ENCODE peak calls at places on chromosomes 12 and 14, in six cellular contexts. C is heart right ventricle; K is GM12865; V is upper lobe of right lung; O is activated CD8-positive, alpha-beta T cell treated with anti-CD3 and anti-CD28 coated beads for 36 hours; N is thoracic aorta. X is an unnamed sample.

GRCh38 chr12:75721231-75721641 is 209.8 kb upstream of the KRR1 start:
- DNase-seq in C (no peak), K (no peak), V (no peak), O (no peak), N (no peak), X (no peak)

GRCh38 chr12:79522657-79523386 is 167.9 kb downstream of the PAWR start:
- DNase-seq in C (no peak), K (no peak), V (no peak), O (no peak), N (no peak), X (no peak)

GRCh38 chr12:114697246-114697716 is 13.3 kb upstream of the TBX3 start:
- DNase-seq in C (no peak), K (no peak), V (no peak), O (no peak), N (no peak), X (no peak)

GRCh38 chr12:1761857-1762256 is 58.5 kb upstream of the LRTM2 start:
- DNase-seq in C (no peak), K (no peak), V (no peak), O (no peak), N (no peak), X (no peak)

GRCh38 chr14:65872536-65872935 is 460.0 kb downstream of the FUT8 start:
- DNase-seq in C (no peak), K (no peak), V (no peak), O (no peak), N (no peak), X (no peak)

GRCh38 chr12:123076604-123077297 is 74.1 kb downstream of the PITPNM2 start:
- DNase-seq in C (no peak), K (peak; percentile 68), V (peak; percentile 46), O (peak; percentile 80), N (no peak), X (peak; percentile 69)

GRCh38 chr12:78406213-78406612 is 458.4 kb upstream of the SYT1 start:
- DNase-seq in C (no peak), K (peak; percentile 1), V (no peak), O (no peak), N (no peak), X (no peak)

GRCh38 chr12:124964836-124965462 is 24.0 kb downstream of the DHX37 start:
- DNase-seq in C (no peak), K (no peak), V (no peak), O (no peak), N (no peak), X (no peak)

GRCh38 chr12:108773798-108774788 is 42.8 kb upstream of the CORO1C start:
- DNase-seq in C (peak; percentile 86), K (no peak), V (peak; percentile 87), O (no peak), N (peak; percentile 80), X (no peak)

GRCh38 chr12:5402009-5402408 is 29.9 kb upstream of the NTF3 start:
- DNase-seq in C (no peak), K (no peak), V (no peak), O (no peak), N (no peak), X (no peak)

GRCh38 chr12:1773937-1774655 is 46.3 kb upstream of the LRTM2 start:
- DNase-seq in C (no peak), K (no peak), V (no peak), O (no peak), N (no peak), X (no peak)

GRCh38 chr14:104145826-104146642 is 7.6 kb downstream of the KIF26A start:
- DNase-seq in C (peak; percentile 14), K (no peak), V (peak; percentile 53), O (no peak), N (no peak), X (no peak)

GRCh38 chr14:68278568-68279436 is 459.2 kb downstream of the RAD51B start:
- DNase-seq in C (no peak), K (peak; percentile 47), V (no peak), O (no peak), N (no peak), X (no peak)

GRCh38 chr14:99790201-99790977 is 2.8 kb upstream of the EML1 start:
- DNase-seq in C (no peak), K (no peak), V (no peak), O (no peak), N (no peak), X (no peak)

GRCh38 chr12:108332791-108333382 is 6.2 kb downstream of the CMKLR1 start:
- DNase-seq in C (no peak), K (peak; percentile 58), V (peak; percentile 83), O (no peak), N (peak; percentile 36), X (no peak)

GRCh38 chr12:69653703-69654102 is 43.0 kb upstream of the LRRC10 start:
- DNase-seq in C (no peak), K (no peak), V (no peak), O (no peak), N (no peak), X (no peak)

GRCh38 chr12:24507827-24508226 is 441.1 kb downstream of the BCAT1 start:
- DNase-seq in C (no peak), K (no peak), V (no peak), O (no peak), N (no peak), X (no peak)

GRCh38 chr14:51002406-51002984 is 58.2 kb upstream of the PYGL start:
- DNase-seq in C (no peak), K (no peak), V (no peak), O (no peak), N (no peak), X (no peak)

GRCh38 chr12:19695244-19696098 is 256.2 kb downstream of the AEBP2 start:
- DNase-seq in C (no peak), K (no peak), V (no peak), O (no peak), N (no peak), X (no peak)

GRCh38 chr12:53299101-53299453 is 418 bp upstream of the MYG1 start:
- DNase-seq in C (no peak), K (no peak), V (no peak), O (peak; percentile 61), N (no peak), X (no peak)

GRCh38 chr12:31220633-31221565 is 105.1 kb downstream of the SINHCAF start:
- DNase-seq in C (no peak), K (no peak), V (no peak), O (no peak), N (no peak), X (no peak)

GRCh38 chr14:66508846-66509621 is 1.1 kb downstream of the GPHN start:
- DNase-seq in C (peak; percentile 46), K (peak; percentile 84), V (peak; percentile 73), O (peak; percentile 65), N (no peak), X (peak; percentile 77)

GRCh38 chr12:59973515-59973914 is 377.7 kb downstream of the SLC16A7 start:
- DNase-seq in C (no peak), K (no peak), V (no peak), O (no peak), N (no peak), X (no peak)

GRCh38 chr12:6285532-6286306 is 24.8 kb upstream of the PLEKHG6 start:
- DNase-seq in C (no peak), K (no peak), V (no peak), O (no peak), N (no peak), X (no peak)

GRCh38 chr14:104475256-104475655 is 104.3 kb upstream of the C14orf180 start:
- DNase-seq in C (no peak), K (no peak), V (no peak), O (no peak), N (no peak), X (no peak)

GRCh38 chr14:59098377-59098776 is 90.1 kb upstream of the DAAM1 start:
- DNase-seq in C (no peak), K (no peak), V (no peak), O (no peak), N (no peak), X (no peak)

GRCh38 chr12:111193067-111193466 is 175.8 kb downstream of the PHETA1 start:
- DNase-seq in C (no peak), K (no peak), V (no peak), O (no peak), N (no peak), X (no peak)

GRCh38 chr12:130137141-130138018 is 24.9 kb upstream of the FZD10 start:
- DNase-seq in C (no peak), K (no peak), V (no peak), O (no peak), N (no peak), X (no peak)

GRCh38 chr12:39972119-39972518 is 133.8 kb downstream of the SLC2A13 start:
- DNase-seq in C (no peak), K (no peak), V (no peak), O (no peak), N (no peak), X (no peak)

GRCh38 chr14:28751467-28752058 is 15.0 kb upstream of the FOXG1 start:
- DNase-seq in C (no peak), K (peak; percentile 75), V (no peak), O (peak; percentile 40), N (no peak), X (peak; percentile 59)

GRCh38 chr14:24436355-24437019 is 6.1 kb downstream of the SDR39U1 start:
- DNase-seq in C (no peak), K (peak; percentile 71), V (no peak), O (peak; percentile 56), N (no peak), X (peak; percentile 76)

GRCh38 chr12:93762059-93762719 is 85.0 kb downstream of the CRADD start:
- DNase-seq in C (no peak), K (no peak), V (no peak), O (no peak), N (no peak), X (no peak)

GRCh38 chr14:85466678-85467077 is 63.3 kb upstream of the FLRT2 start:
- DNase-seq in C (no peak), K (no peak), V (no peak), O (no peak), N (no peak), X (no peak)

GRCh38 chr14:54488646-54489317 is at the start of gene GMFB:
- DNase-seq in C (peak; percentile 94), K (peak; percentile 97), V (peak; percentile 96), O (peak; percentile 92), N (peak; percentile 74), X (peak; percentile 94)
- TF ChIP-seq CTCF in C (peak; percentile 47), K (peak; percentile 29), V (peak; percentile 45), O (peak; percentile 37), N (peak; percentile 21), X (peak; percentile 26)

GRCh38 chr12:66352197-66352596 is 49.9 kb downstream of the HELB start:
- DNase-seq in C (peak; percentile 17), K (peak; percentile 54), V (no peak), O (peak; percentile 20), N (no peak), X (no peak)
- TF ChIP-seq CTCF in C (peak; percentile 32), K (peak; percentile 34), V (peak; percentile 31), O (no peak), N (no peak), X (peak; percentile 33)

GRCh38 chr14:103126873-103127304 is 3.6 kb downstream of the TNFAIP2 start:
- DNase-seq in C (peak; percentile 62), K (no peak), V (peak; percentile 87), O (no peak), N (no peak), X (no peak)
- TF ChIP-seq CTCF in C (no peak), K (no peak), V (no peak), O (no peak), N (no peak), X (no peak)

DNA sequence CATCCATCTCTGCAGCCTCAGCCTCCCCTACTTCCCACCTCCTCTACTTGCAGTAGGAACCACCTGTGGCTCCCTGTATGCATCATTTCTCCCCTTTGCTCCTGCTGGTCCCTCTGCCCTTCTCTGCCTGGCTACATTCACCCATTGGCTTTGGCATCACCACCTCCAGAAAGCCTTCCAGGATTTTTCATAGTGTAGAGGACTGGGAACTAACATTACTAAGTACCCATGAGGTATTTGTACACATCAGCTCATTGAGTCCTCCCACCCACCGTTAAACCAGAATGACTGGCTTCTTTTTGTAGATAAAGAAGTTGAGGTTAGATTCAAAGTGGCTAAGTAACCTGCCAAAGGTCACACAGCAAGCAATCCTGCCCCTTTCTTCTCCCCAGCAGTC is 17.1 kb downstream of the SYNE3 start:
- DNase-seq in C (no peak), K (no peak), V (no peak), O (peak; percentile 35), N (no peak), X (no peak)
- TF ChIP-seq CTCF in C (no peak), K (no peak), V (no peak), O (no peak), N (no peak), X (no peak)